ENCODE peak calls at places on chromosomes 1 and 21, in ten cellular contexts. N is NCI-H1105 treated with DMSO at 0.1 percent for 48 hours; J is activated CD8-positive, alpha-beta memory T cell treated with anti-CD3 and anti-CD28 coated beads for 4 hours; R is NCI-H69; I is GM10248; C is H1; O is retina; P is IMR-90; U is RCC 7860; Y is left lobe of liver. Q is an unnamed sample.
A peak's percentile ranks its signal among the peaks of the same experiment; 100 is the strongest.

GRCh38 chr1:109775408-109775807 is 11.7 kb upstream of the EPS8L3 start:
- DNase-seq in O (no peak), C (no peak), Y (no peak), P (peak; percentile 21), R (no peak), J (no peak), I (no peak), U (peak; percentile 45), N (no peak), Q (no peak)

GRCh38 chr1:43049487-43049886 is 90.8 kb upstream of the SLC2A1 start:
- DNase-seq in U (no peak), J (no peak), I (no peak), O (no peak), Y (no peak), C (no peak), P (peak; percentile 33), R (no peak), N (no peak), Q (no peak)

GRCh38 chr1:180181048-180181447 is 26.4 kb downstream of the QSOX1 start:
- DNase-seq in N (no peak), U (no peak), P (no peak), Y (no peak), I (no peak), J (no peak), O (no peak), R (peak; percentile 68), C (no peak), Q (peak; percentile 49)

GRCh38 chr1:110390692-110391232 is at the start of gene SLC16A4:
- DNase-seq in U (no peak), Y (no peak), R (no peak), C (no peak), O (peak; percentile 8), J (no peak), I (no peak), N (no peak), P (peak; percentile 81), Q (peak; percentile 39)

GRCh38 chr1:2528966-2529750 is 905 bp downstream of the HES5 start:
- DNase-seq in I (no peak), O (peak; percentile 60), J (no peak), N (no peak), C (peak; percentile 63), R (peak; percentile 76), U (no peak), Y (peak; percentile 74), P (no peak), Q (no peak)

GRCh38 chr21:32520885-32521735 is 64.2 kb downstream of the TCP10L start:
- DNase-seq in C (no peak), P (peak; percentile 97), Y (peak; percentile 60), N (peak; percentile 55), J (no peak), O (no peak), U (peak; percentile 43), I (no peak), R (peak; percentile 86), Q (no peak)

GRCh38 chr1:151326619-151327222 is 495 bp downstream of the PI4KB start:
- DNase-seq in C (no peak), O (no peak), R (peak; percentile 68), P (peak; percentile 49), I (peak; percentile 88), N (peak; percentile 28), J (peak; percentile 49), Y (no peak), U (peak; percentile 15), Q (peak; percentile 62)

GRCh38 chr1:78292361-78292760 is 198.4 kb upstream of the PTGFR start:
- DNase-seq in R (no peak), I (no peak), N (no peak), U (no peak), O (no peak), C (no peak), J (no peak), P (peak; percentile 51), Y (no peak), Q (no peak)

GRCh38 chr1:8321612-8322011 is 3.7 kb downstream of the SLC45A1 start:
- DNase-seq in Y (no peak), U (no peak), P (no peak), O (no peak), J (no peak), I (no peak), R (no peak), C (no peak), N (no peak), Q (no peak)

GRCh38 chr1:44705470-44705869 is 25.5 kb downstream of the RNU5D-1 start:
- DNase-seq in I (no peak), J (no peak), N (no peak), C (no peak), R (no peak), P (no peak), Y (no peak), U (no peak), O (no peak), Q (no peak)

GRCh38 chr1:55720243-55720642 is 505.1 kb upstream of the USP24 start:
- DNase-seq in P (peak; percentile 42), I (no peak), O (no peak), N (no peak), C (no peak), J (no peak), Y (no peak), R (no peak), U (no peak), Q (no peak)

GRCh38 chr1:2496087-2496622 is 20.1 kb downstream of the PLCH2 start:
- DNase-seq in O (no peak), I (peak; percentile 64), N (no peak), J (no peak), C (no peak), Y (no peak), R (no peak), P (no peak), U (no peak), Q (no peak)

GRCh38 chr1:36154765-36155559 is 998 bp upstream of the MAP7D1 start:
- DNase-seq in J (no peak), O (no peak), Y (no peak), C (no peak), I (no peak), N (no peak), R (peak; percentile 34), U (no peak), P (no peak), Q (no peak)

GRCh38 chr1:32989160-32989894 is 24.7 kb upstream of the RNF19B start:
- DNase-seq in U (peak; percentile 75), Y (peak; percentile 53), C (no peak), O (no peak), J (no peak), P (peak; percentile 99), N (no peak), I (no peak), R (no peak), Q (no peak)

GRCh38 chr1:114015075-114015474 is 35.8 kb downstream of the OLFML3 start:
- DNase-seq in Y (no peak), C (no peak), O (no peak), J (no peak), I (no peak), R (no peak), U (peak; percentile 86), P (no peak), N (no peak), Q (no peak)

GRCh38 chr1:17588048-17588781 is 48.7 kb downstream of the ARHGEF10L start:
- DNase-seq in Y (peak; percentile 96), I (no peak), P (peak; percentile 5), U (peak; percentile 39), J (no peak), N (no peak), R (peak; percentile 87), O (peak; percentile 53), C (no peak), Q (no peak)

GRCh38 chr1:20486457-20487235 is 636 bp upstream of the CAMK2N1 start:
- DNase-seq in U (no peak), I (no peak), C (no peak), Y (peak; percentile 81), O (peak; percentile 93), N (peak; percentile 92), P (peak; percentile 61), J (no peak), R (peak; percentile 94), Q (peak; percentile 64)

GRCh38 chr1:44031051-44031899 is at the start of gene SLC6A9:
- DNase-seq in N (peak; percentile 43), R (peak; percentile 75), U (no peak), J (peak; percentile 33), C (peak; percentile 47), P (peak; percentile 81), Y (no peak), O (peak; percentile 69), I (no peak), Q (peak; percentile 37)

GRCh38 chr1:182120411-182121258 is 59.1 kb upstream of the ZNF648 start:
- DNase-seq in U (peak; percentile 79), I (no peak), N (no peak), J (no peak), O (peak; percentile 72), R (peak; percentile 82), Y (peak; percentile 68), P (no peak), C (no peak), Q (peak; percentile 33)

GRCh38 chr1:184982002-184982954 is 8.0 kb upstream of the NIBAN1 start:
- DNase-seq in O (peak; percentile 30), P (peak; percentile 80), R (peak; percentile 72), J (peak; percentile 61), U (peak; percentile 51), N (peak; percentile 78), I (peak; percentile 73), Y (peak; percentile 64), C (no peak), Q (peak; percentile 73)

GRCh38 chr1:161305872-161306519 is 3.8 kb downstream of the MPZ start:
- DNase-seq in Y (peak; percentile 88), P (peak; percentile 21), I (peak; percentile 89), J (peak; percentile 69), R (peak; percentile 93), O (peak; percentile 82), N (peak; percentile 83), C (peak; percentile 96), U (no peak), Q (peak; percentile 74)

GRCh38 chr1:29125237-29125641 is 1.5 kb upstream of the TMEM200B start:
- DNase-seq in U (no peak), R (no peak), I (no peak), N (no peak), C (no peak), Y (no peak), P (no peak), O (no peak), J (no peak), Q (no peak)

GRCh38 chr1:103997631-103998030 is 247.9 kb downstream of the AMY1C start:
- DNase-seq in J (no peak), R (no peak), I (no peak), O (no peak), C (no peak), N (no peak), U (no peak), Y (no peak), P (no peak), Q (no peak)

GRCh38 chr1:177511036-177511435 is 340.3 kb downstream of the BRINP2 start:
- DNase-seq in R (no peak), I (no peak), O (no peak), N (no peak), P (no peak), Y (no peak), U (no peak), C (no peak), J (no peak), Q (no peak)

GRCh38 chr1:44405804-44406743 is 1.0 kb downstream of the RNF220 start:
- DNase-seq in N (peak; percentile 3), J (no peak), P (no peak), I (peak; percentile 37), Y (no peak), R (peak; percentile 83), O (peak; percentile 60), U (peak; percentile 23), C (no peak), Q (peak; percentile 34)

GRCh38 chr1:174114788-174115448 is 44.4 kb upstream of the RABGAP1L start:
- DNase-seq in C (no peak), O (peak; percentile 17), R (peak; percentile 71), P (peak; percentile 40), U (peak; percentile 54), I (peak; percentile 27), N (peak; percentile 38), Y (peak; percentile 48), J (no peak), Q (peak; percentile 63)

GRCh38 chr1:95116666-95117206 is 419 bp upstream of the TLCD4 start:
- DNase-seq in P (peak; percentile 22), R (peak; percentile 79), Y (peak; percentile 81), C (no peak), I (peak; percentile 64), O (peak; percentile 88), J (no peak), U (peak; percentile 66), N (peak; percentile 86), Q (peak; percentile 85)

GRCh38 chr1:9376886-9377333 is 84.2 kb downstream of the SPSB1 start:
- DNase-seq in R (no peak), P (peak; percentile 47), J (no peak), Y (no peak), U (no peak), I (no peak), N (no peak), O (no peak), C (no peak), Q (no peak)